ENCODE peak calls at places on chromosome 12, in ten cellular contexts. U is tibial nerve, H is SK-N-SH, B is HepG2, X is stomach, R is K562, F is ovary, O is transverse colon, Z is GM12878, S is A549. K is an unnamed sample.

GRCh38 chr12:12705833-12706520 is 10.0 kb upstream of the GPR19 start:
- DNase-seq in X (peak; percentile 55), U (no peak), R (no peak), Z (no peak), H (no peak), B (no peak), O (peak; percentile 52), F (no peak), S (no peak), K (no peak)

GRCh38 chr12:3520168-3520567 is 29.2 kb downstream of the PRMT8 start:
- DNase-seq in R (no peak), S (no peak), U (no peak), O (peak; percentile 22), Z (no peak), B (no peak), F (no peak), X (peak; percentile 63), H (peak; percentile 44), K (no peak)

GRCh38 chr12:38155526-38156496 is 160.8 kb upstream of the ALG10B start:
- DNase-seq in H (no peak), O (no peak), Z (no peak), B (no peak), U (no peak), X (no peak), S (no peak), F (no peak), R (no peak), K (no peak)

GRCh38 chr12:56591111-56591510 is 39.0 kb downstream of the BAZ2A start:
- DNase-seq in B (no peak), O (no peak), U (no peak), X (no peak), R (no peak), S (no peak), Z (no peak), F (no peak), H (no peak), K (no peak)

GRCh38 chr12:13022737-13023370 is 21.3 kb upstream of the FAM234B start:
- DNase-seq in X (no peak), R (no peak), S (no peak), U (no peak), O (no peak), H (no peak), B (no peak), Z (no peak), F (no peak), K (no peak)

GRCh38 chr12:79073506-79073905 is 208.9 kb downstream of the SYT1 start:
- DNase-seq in R (no peak), F (no peak), O (no peak), Z (no peak), U (no peak), S (no peak), X (no peak), H (no peak), B (no peak), K (no peak)

GRCh38 chr12:109804820-109805761 is 28.1 kb downstream of the TRPV4 start:
- DNase-seq in R (peak; percentile 90), U (peak; percentile 64), Z (no peak), O (peak; percentile 72), F (peak; percentile 38), S (peak; percentile 62), B (peak; percentile 45), H (peak; percentile 89), X (peak; percentile 72), K (no peak)

GRCh38 chr12:93813972-93814821 is 137.0 kb downstream of the CRADD start:
- DNase-seq in O (peak; percentile 59), F (peak; percentile 82), R (peak; percentile 13), H (no peak), S (no peak), X (peak; percentile 66), Z (no peak), B (peak; percentile 43), U (peak; percentile 76), K (peak; percentile 85)

GRCh38 chr12:104569348-104570173 is 112.8 kb downstream of the CHST11 start:
- DNase-seq in Z (peak; percentile 88), B (no peak), R (no peak), H (no peak), F (no peak), S (no peak), O (peak; percentile 59), U (peak; percentile 13), X (peak; percentile 31), K (no peak)

GRCh38 chr12:132986885-132987225 is 688 bp downstream of the ZNF26 start:
- DNase-seq in U (no peak), H (no peak), S (peak; percentile 25), X (no peak), Z (no peak), F (no peak), R (no peak), O (no peak), B (peak; percentile 3), K (no peak)

GRCh38 chr12:53982616-53983579 is 2.0 kb upstream of the HOXC10 start:
- DNase-seq in U (no peak), H (no peak), O (no peak), S (no peak), R (no peak), Z (no peak), B (no peak), X (no peak), F (no peak), K (no peak)

GRCh38 chr12:128069359-128069997 is 197.5 kb upstream of the TMEM132C start:
- DNase-seq in Z (no peak), H (peak; percentile 46), S (peak; percentile 60), R (peak; percentile 48), X (no peak), F (no peak), O (peak; percentile 63), U (peak; percentile 24), B (peak; percentile 30), K (no peak)

GRCh38 chr12:46893429-46893828 is 67.6 kb upstream of the SLC38A4 start:
- DNase-seq in S (no peak), Z (no peak), F (no peak), X (no peak), O (no peak), R (no peak), H (no peak), B (no peak), U (no peak), K (no peak)

GRCh38 chr12:123531091-123531490 is 2.4 kb downstream of the RILPL1 start:
- DNase-seq in S (no peak), O (no peak), U (no peak), H (no peak), F (no peak), B (no peak), Z (no peak), R (no peak), X (no peak), K (no peak)

GRCh38 chr12:54054442-54055332 is 1.1 kb downstream of the HOXC4 start:
- DNase-seq in U (no peak), Z (no peak), X (no peak), H (peak; percentile 60), O (no peak), R (no peak), F (no peak), S (no peak), B (no peak), K (no peak)

DNA sequence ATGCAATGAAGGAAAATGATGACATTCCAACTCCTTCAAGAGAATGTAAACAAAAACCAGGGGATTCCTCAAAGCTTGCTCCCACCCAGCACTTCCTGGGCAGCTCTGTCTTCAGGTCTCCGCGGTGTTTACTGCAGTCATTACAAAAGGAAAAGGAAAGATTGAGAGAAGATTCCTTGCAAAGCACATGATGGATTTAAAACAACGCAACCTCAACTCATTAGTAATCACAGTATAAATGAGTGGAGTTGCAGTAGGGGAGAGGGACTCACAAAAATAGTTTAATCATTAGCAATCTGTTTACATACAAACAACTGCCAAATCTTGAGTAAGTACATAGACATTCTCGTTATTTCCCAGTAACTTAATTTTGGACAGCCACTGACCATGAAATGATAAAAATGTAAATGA is 49.7 kb upstream of the OVCH1 start:
- DNase-seq in B (no peak), S (no peak), O (no peak), R (no peak), U (no peak), F (no peak), Z (no peak), H (no peak), X (no peak), K (no peak)
- TF ChIP-seq EP300 in B (no peak), S (no peak), O (no peak), R (no peak), U (no peak), F (no peak), Z (no peak), H (no peak), X (no peak), K (no peak)

DNA sequence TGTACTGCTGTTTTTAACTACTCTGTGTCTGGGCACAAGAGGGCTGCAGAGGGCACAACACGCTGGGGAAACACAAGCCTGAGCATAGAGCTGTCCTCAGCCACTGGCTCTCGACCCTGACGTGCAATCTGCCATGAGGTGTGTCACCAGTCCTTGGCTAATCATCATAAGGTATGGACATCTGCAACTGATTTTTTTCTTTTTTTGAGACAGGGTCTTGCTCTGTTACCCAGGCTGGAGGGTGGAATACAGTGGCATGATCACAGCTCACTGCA is 29.5 kb downstream of the PXN start:
- DNase-seq in S (no peak), X (no peak), Z (no peak), R (no peak), U (no peak), O (no peak), F (no peak), B (no peak), H (no peak), K (no peak)
- H3K27ac ChIP-seq in S (peak overlapping the region; percentile 100), X (peak overlapping the region; percentile 88), Z (no peak overlapping the region), R (no peak overlapping the region), U (peak overlapping the region; percentile 75), O (peak overlapping the region; percentile 88), F (no peak overlapping the region), B (no peak overlapping the region), H (peak overlapping the region; percentile 100), K (peak overlapping the region; percentile 86)

DNA sequence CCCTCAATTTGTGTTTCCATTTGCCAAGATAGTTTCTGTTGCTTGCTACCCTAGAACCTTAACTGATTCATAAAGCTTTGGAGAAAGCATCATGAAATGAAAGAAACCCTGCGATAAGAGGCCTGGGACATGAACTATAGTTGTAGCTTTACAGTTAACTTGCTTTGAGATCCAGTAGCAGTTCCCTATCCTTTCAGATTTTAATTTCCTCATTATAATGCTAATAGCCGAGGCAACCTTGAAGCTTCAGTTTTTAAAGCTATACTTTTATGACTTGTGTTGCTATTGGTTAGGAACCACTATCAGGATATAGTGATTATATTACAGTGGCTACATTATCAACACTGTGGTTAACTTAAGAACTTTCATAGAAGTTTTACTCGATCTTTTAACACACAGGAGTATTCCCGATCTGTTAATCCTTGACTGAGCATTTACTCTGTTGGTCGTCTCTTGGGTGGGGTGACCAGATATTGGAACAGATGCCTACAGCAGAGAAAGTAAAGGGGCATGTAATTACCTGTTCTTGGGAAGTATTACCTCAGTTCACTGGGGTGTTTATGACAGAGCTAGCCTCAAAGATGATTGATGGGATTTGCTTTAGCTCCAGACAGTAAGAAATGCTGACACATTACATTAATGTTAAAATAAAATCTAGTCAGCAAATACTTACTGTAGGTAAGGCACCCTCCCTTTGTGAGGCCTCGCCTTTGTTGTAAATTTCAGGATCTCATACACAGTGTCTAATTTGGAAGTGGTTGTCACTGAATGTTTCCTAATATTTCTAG is 86.2 kb upstream of the CSRP2 start:
- DNase-seq in O (no peak), S (no peak), X (no peak), B (no peak), R (no peak), U (no peak), H (no peak), F (no peak), Z (no peak), K (no peak)
- H3K4me3 ChIP-seq in O (no peak overlapping the region), S (no peak overlapping the region), X (no peak overlapping the region), B (no peak overlapping the region), R (no peak overlapping the region), U (no peak overlapping the region), H (no peak overlapping the region), F (no peak overlapping the region), Z (no peak overlapping the region), K (no peak overlapping the region)

GRCh38 chr12:2354151-2354991 is 301.6 kb downstream of the CACNA1C start:
- DNase-seq in H (no peak), O (no peak), Z (no peak), X (no peak), F (no peak), U (no peak), S (no peak), R (no peak), B (no peak), K (no peak)
- TF ChIP-seq EP300 in H (no peak), O (no peak), Z (no peak), X (no peak), F (no peak), U (no peak), S (no peak), R (no peak), B (no peak), K (no peak)

K was measured in suprapubic skin.